ENCODE peak calls at places on chromosomes 6 and 20, in eight cellular contexts. T is HCT116, I is NB4, N is fibroblast of lung, Z is PC-9, M is uterus, A is lung, P is left lung. E is an unnamed sample.

GRCh38 chr6:7440476-7440875 is 50.9 kb downstream of the RIOK1 start:
- DNase-seq in Z (no peak), P (no peak), M (no peak), A (no peak), I (no peak), T (no peak), N (no peak), E (peak; percentile 48)

GRCh38 chr6:44028767-44029166 is 98.5 kb downstream of the MRPL14 start:
- DNase-seq in T (no peak), I (no peak), N (peak; percentile 59), P (no peak), M (no peak), A (no peak), Z (peak; percentile 76), E (peak; percentile 28)

GRCh38 chr6:111585241-111585968 is 20.3 kb downstream of the TRAF3IP2 start:
- DNase-seq in P (no peak), M (peak; percentile 76), T (no peak), A (no peak), Z (no peak), I (peak; percentile 29), N (peak; percentile 49), E (peak; percentile 55)

GRCh38 chr20:2285618-2286017 is 10.2 kb upstream of the TGM3 start:
- DNase-seq in N (no peak), M (no peak), T (no peak), A (no peak), P (no peak), Z (no peak), I (no peak), E (no peak)

GRCh38 chr6:100774681-100775080 is 106.4 kb downstream of the ASCC3 start:
- DNase-seq in P (no peak), N (peak; percentile 23), T (no peak), I (no peak), M (no peak), A (no peak), Z (no peak), E (peak; percentile 47)

GRCh38 chr6:3592371-3592941 is 135.6 kb upstream of the SLC22A23 start:
- DNase-seq in A (no peak), N (peak; percentile 94), Z (peak; percentile 96), I (peak; percentile 88), T (peak; percentile 24), M (peak; percentile 32), P (no peak), E (peak; percentile 92)

GRCh38 chr20:19966840-19967239 is 50.3 kb upstream of the NAA20 start:
- DNase-seq in T (no peak), N (no peak), I (no peak), Z (no peak), P (no peak), M (no peak), A (no peak), E (no peak)

GRCh38 chr6:168193816-168194701 is 115.0 kb upstream of the FRMD1 start:
- DNase-seq in I (peak; percentile 50), T (peak; percentile 7), A (no peak), M (peak; percentile 11), P (no peak), Z (no peak), N (no peak), E (no peak)

GRCh38 chr6:25962368-25963127 is at the start of gene TRIM38:
- DNase-seq in I (peak; percentile 97), P (peak; percentile 83), Z (peak; percentile 85), A (peak; percentile 78), M (peak; percentile 92), N (peak; percentile 73), T (peak; percentile 54), E (peak; percentile 95)

GRCh38 chr6:119430820-119431219 is 81.3 kb upstream of the MAN1A1 start:
- DNase-seq in P (no peak), A (no peak), N (no peak), Z (no peak), I (no peak), T (no peak), M (no peak), E (no peak)

GRCh38 chr6:44042261-44043035 is 84.8 kb downstream of the MRPL14 start:
- DNase-seq in T (no peak), I (no peak), M (no peak), N (no peak), Z (no peak), A (no peak), P (no peak), E (no peak)

GRCh38 chr6:77740380-77740779 is 87.5 kb downstream of the MEI4 start:
- DNase-seq in P (no peak), M (no peak), A (no peak), T (peak; percentile 19), Z (peak; percentile 35), I (peak; percentile 30), N (peak; percentile 3), E (peak; percentile 57)

DNA sequence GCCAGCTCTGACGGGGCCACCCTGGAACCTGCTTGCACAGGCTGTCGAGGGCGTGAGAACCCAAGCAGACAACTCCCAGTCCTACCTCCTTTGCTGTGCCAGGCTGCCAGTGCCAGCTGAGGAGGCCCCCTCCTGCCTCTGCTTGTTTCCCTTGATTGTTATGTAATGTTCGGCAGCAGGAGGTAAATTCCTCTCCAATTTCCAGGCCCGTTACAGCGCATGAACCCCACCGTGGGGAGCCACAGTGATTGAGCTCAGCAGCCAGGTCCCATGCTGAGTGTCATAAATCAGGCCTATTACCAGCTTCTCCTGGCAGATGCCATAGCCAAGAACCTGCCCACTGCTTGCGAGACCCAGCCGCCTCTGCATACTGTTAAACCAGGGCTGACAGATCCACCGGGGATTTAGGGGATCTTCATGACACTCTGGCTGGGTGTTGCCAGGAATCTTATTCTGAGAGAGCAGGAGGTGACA is 320.5 kb downstream of the DHX35 start:
- DNase-seq in Z (no peak), M (no peak), A (no peak), P (no peak), I (no peak), T (no peak), N (no peak), E (no peak)
- H3K4me3 ChIP-seq in Z (no peak overlapping the region), M (no peak overlapping the region), A (no peak overlapping the region), P (no peak overlapping the region), I (no peak overlapping the region), T (no peak overlapping the region), N (no peak overlapping the region), E (no peak overlapping the region)

GRCh38 chr6:122609881-122610689 is at the start of gene PKIB:
- DNase-seq in Z (peak; percentile 82), I (no peak), P (peak; percentile 72), N (peak; percentile 83), A (peak; percentile 65), T (peak; percentile 75), M (no peak), E (peak; percentile 54)
- TF ChIP-seq CTCF in Z (no peak), I (no peak), P (no peak), N (peak; percentile 32), A (no peak), T (peak; percentile 51), M (no peak), E (peak; percentile 27)

GRCh38 chr6:149897015-149897697 is 757 bp downstream of the RAET1E start:
- DNase-seq in T (peak; percentile 23), P (peak; percentile 72), M (peak; percentile 89), I (no peak), N (peak; percentile 89), A (peak; percentile 75), Z (peak; percentile 59), E (peak; percentile 96)
- H3K4me3 ChIP-seq in T (peak overlapping the region; percentile 51), P (no peak overlapping the region), M (peak overlapping the region; percentile 32), I (no peak overlapping the region), N (peak overlapping the region; percentile 36), A (no peak overlapping the region), Z (peak overlapping the region; percentile 15), E (peak overlapping the region; percentile 29)

GRCh38 chr6:76697585-76697984 is 625.1 kb upstream of the IMPG1 start:
- DNase-seq in T (peak; percentile 61), N (peak; percentile 5), A (no peak), M (no peak), I (peak; percentile 12), Z (no peak), P (no peak), E (peak; percentile 34)
- TF ChIP-seq CTCF in T (peak; percentile 69), N (peak; percentile 4), A (no peak), M (no peak), I (no peak), Z (no peak), P (no peak), E (no peak)

DNA sequence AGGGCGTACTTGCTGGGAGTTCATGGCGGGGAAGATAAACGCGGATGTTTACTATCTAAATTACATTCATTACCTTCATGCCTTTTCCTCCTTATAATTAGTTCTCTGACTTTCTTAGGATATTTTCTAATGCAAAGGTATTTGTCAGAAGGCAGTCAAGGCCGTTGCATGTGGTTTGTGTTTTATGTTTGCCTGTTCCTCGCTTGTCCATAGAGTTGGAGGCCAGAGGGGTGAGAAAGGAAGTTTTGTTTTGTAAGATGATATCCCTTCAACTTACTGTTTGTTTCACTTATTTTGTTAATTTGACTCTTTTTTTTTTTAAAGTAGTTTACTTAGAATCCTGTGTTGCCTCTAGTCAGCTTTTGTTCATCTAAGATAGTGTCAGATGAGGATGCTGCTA is 4.0 kb upstream of the CCN2 start:
- DNase-seq in T (no peak), M (no peak), A (no peak), N (no peak), P (no peak), I (no peak), Z (no peak), E (no peak)
- H3K4me3 ChIP-seq in T (no peak overlapping the region), M (peak overlapping the region; percentile 10), A (no peak overlapping the region), N (no peak overlapping the region), P (no peak overlapping the region), I (no peak overlapping the region), Z (no peak overlapping the region), E (no peak overlapping the region)

E was measured in cardiac fibroblast.